ENCODE peak calls at places on chromosome 2, in four cellular contexts. Y is uterus, Z is transverse colon, O is Peyer's patch. G is an unnamed sample. For H3K4me1, the result is how much of the 10 kb centered on the place peaks cover.

GRCh38 chr2:11852526-11853196 is 106.2 kb downstream of the LPIN1 start:
- DNase-seq in Y (no peak), Z (no peak), O (no peak), G (no peak)

GRCh38 chr2:232951181-232951580 is 61.9 kb downstream of the NGEF start:
- DNase-seq in Y (no peak), Z (no peak), O (no peak), G (no peak)

GRCh38 chr2:1499033-1499795 is 86.0 kb downstream of the TPO start:
- DNase-seq in Y (no peak), Z (no peak), O (no peak), G (no peak)

GRCh38 chr2:222738759-222739292 is 67.4 kb downstream of the MOGAT1 start:
- DNase-seq in Y (no peak), Z (peak), O (no peak), G (no peak)

GRCh38 chr2:88097192-88097591 is 29.6 kb downstream of the SMYD1 start:
- DNase-seq in Y (no peak), Z (no peak), O (no peak), G (no peak)

GRCh38 chr2:18829331-18829902 is 240.0 kb upstream of the NT5C1B start:
- DNase-seq in Y (no peak), Z (no peak), O (no peak), G (no peak)

GRCh38 chr2:134758632-134759031 is 39.8 kb upstream of the TMEM163 start:
- DNase-seq in Y (no peak), Z (no peak), O (no peak), G (no peak)

GRCh38 chr2:238914648-238915015 is 66.7 kb downstream of the TWIST2 start:
- DNase-seq in Y (peak), Z (no peak), O (no peak), G (no peak)

GRCh38 chr2:30271300-30271699 is 40.0 kb downstream of the LBH start:
- DNase-seq in Y (no peak), Z (no peak), O (no peak), G (no peak)

GRCh38 chr2:37500031-37500430 is 155.6 kb downstream of the QPCT start:
- DNase-seq in Y (no peak), Z (no peak), O (no peak), G (no peak)
- H3K27ac ChIP-seq in Y (no peak), Z (no peak), O (no peak), G (no peak)

DNA sequence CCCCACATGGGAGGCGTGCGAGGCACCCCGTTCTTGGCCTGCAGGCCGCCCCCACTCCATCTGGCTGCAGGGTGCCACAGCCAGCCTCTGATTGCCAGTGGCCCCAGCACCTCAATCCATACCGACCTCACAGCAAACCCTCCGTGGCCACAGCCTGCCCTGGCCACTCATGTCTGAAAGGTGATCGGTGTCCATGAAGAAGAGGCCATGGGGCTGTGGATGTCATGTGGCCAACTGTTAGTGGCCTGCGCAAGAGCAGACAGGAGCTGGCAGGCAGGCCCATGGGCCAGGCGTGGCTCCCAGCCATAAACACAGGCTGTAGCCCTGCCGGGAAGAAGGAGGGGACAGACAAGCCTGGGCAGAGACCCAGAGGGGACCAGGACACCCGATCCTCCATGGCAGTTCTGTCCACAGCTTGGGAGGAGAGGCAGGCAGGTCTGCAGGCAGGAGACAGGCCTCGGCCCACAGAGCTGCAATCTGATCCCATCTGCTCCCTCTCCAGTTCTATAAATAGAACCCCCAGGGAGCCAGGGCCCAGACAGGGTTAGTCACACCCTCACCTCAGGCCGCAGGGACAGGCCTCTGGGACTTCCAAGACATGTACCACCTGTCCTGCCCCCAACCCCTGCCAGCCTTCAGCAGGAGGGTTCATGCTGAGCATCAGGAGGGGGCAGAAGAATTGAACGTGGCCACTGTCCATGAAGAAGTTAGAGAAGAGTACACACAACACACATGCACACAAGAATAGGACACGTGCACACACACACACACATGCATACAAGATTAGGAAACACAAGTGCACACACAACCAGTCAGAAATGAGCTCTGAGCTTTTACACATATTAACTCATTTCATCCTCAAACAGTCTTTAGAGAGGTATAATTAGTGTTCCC is 16.9 kb downstream of the STEAP3 start:
- DNase-seq in Y (no peak), Z (peak), O (no peak), G (peak)
- H3K4me1 ChIP-seq in Y (under half), Z (under half), O (under half), G (under half)

DNA sequence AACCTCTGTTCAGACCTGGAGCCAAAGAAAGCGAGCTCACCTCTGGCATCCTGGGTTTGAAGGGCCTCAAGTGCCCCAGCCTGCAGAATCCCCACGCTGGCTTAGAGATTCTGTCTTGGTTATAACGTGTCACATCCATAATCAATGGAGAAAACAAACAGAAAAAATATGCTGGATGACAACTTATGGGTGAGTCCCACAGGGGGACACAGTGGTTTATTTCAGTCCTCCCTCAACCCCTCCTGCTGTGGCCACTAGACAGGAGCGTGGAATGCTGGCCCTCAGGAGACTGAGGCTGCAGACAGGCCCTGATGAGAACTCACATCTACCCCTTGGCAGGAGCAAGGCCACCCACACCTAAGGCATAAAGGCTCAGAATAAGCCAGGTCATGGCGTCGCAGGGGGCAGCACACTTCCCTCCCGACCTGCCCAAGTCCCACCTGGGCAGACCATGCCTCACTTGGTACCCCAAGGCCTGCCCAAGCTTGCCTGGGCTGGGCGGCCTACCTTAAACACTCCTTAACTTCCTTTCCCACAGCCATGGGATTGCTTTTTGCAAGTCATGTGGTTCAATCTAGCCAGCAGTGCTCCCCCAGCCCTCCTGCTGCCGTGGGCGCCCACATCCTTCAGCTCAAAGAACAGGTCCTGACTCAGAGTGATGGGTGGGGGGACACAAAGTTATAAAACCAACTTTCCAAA is 19.9 kb downstream of the COX7A2L start:
- DNase-seq in Y (no peak), Z (no peak), O (no peak), G (no peak)
- H3K27ac ChIP-seq in Y (no peak), Z (no peak), O (no peak), G (no peak)

GRCh38 chr2:196144513-196145126 is 26.8 kb downstream of the STK17B start:
- DNase-seq in Y (no peak), Z (no peak), O (no peak), G (no peak)
- H3K4me1 ChIP-seq in Y (under half), Z (under half), O (under half), G (under half)